ENCODE peak calls at places on chromosomes 11 and 22, in four cellular contexts. R is K562, U is tibial artery, Z is ovary. W is an unnamed sample. For H3K36me3 and H3K4me1, the result is how much of the 10 kb centered on the place peaks cover.

GRCh38 chr11:83819936-83820549 is 533.9 kb upstream of the CCDC90B start:
- DNase-seq in R (peak), U (no peak), Z (no peak), W (no peak)

GRCh38 chr11:1619449-1619848 is 2.5 kb downstream of the KRTAP5-4 start:
- DNase-seq in R (peak), Z (no peak), U (peak), W (no peak)

GRCh38 chr11:114215428-114215827 is 80.8 kb upstream of the NNMT start:
- DNase-seq in Z (no peak), R (peak), U (no peak), W (no peak)

GRCh38 chr11:12163181-12163841 is 52.9 kb downstream of the MICAL2 start:
- DNase-seq in R (no peak), U (peak), Z (peak), W (peak)

GRCh38 chr22:33819743-33820142 is 100.5 kb downstream of the LARGE1 start:
- DNase-seq in U (no peak), R (no peak), Z (no peak), W (no peak)

GRCh38 chr11:101870510-101870909 is 44.3 kb upstream of the CEP126 start:
- DNase-seq in Z (no peak), R (no peak), U (no peak), W (no peak)

GRCh38 chr22:48858121-48858520 is 969.6 kb downstream of the BRD1 start:
- DNase-seq in U (no peak), Z (no peak), R (no peak), W (peak)

GRCh38 chr11:70538641-70539359 is 140.5 kb downstream of the CTTN start:
- DNase-seq in R (no peak), Z (no peak), U (peak), W (peak)

GRCh38 chr11:33490842-33491370 is 209.7 kb downstream of the C11orf91 start:
- DNase-seq in Z (no peak), U (no peak), R (no peak), W (no peak)

GRCh38 chr22:23762866-23763578 is at the start of gene C22orf15:
- DNase-seq in U (no peak), Z (no peak), R (peak), W (no peak)

GRCh38 chr11:14905104-14906033 is 13.3 kb upstream of the CYP2R1 start:
- DNase-seq in U (peak), Z (peak), R (no peak), W (peak)

GRCh38 chr11:64239662-64240466 is 1.0 kb upstream of the FKBP2 start:
- DNase-seq in R (no peak), Z (no peak), U (no peak), W (peak)

GRCh38 chr11:111299111-111300026 is 1.0 kb downstream of the POU2AF3 start:
- DNase-seq in R (no peak), U (peak), Z (peak), W (peak)

GRCh38 chr11:17767301-17767885 is 32.8 kb downstream of the KCNC1 start:
- DNase-seq in Z (no peak), R (no peak), U (no peak), W (peak)

GRCh38 chr22:46580940-46581579 is 39.1 kb upstream of the GRAMD4 start:
- DNase-seq in Z (no peak), U (no peak), R (no peak), W (no peak)

GRCh38 chr11:12118940-12119339 is 8.6 kb downstream of the MICAL2 start:
- DNase-seq in U (no peak), Z (no peak), R (no peak), W (no peak)

GRCh38 chr11:1292644-1293618 is 16.5 kb downstream of the TOLLIP start:
- DNase-seq in R (no peak), U (peak), Z (peak), W (peak)

GRCh38 chr11:35163707-35164496 is 24.9 kb downstream of the CD44 start:
- DNase-seq in U (no peak), R (no peak), Z (no peak), W (no peak)

GRCh38 chr11:34839969-34840368 is 76.2 kb downstream of the APIP start:
- DNase-seq in U (no peak), R (no peak), Z (no peak), W (no peak)

GRCh38 chr11:68461284-68461861 is 821 bp downstream of the PPP6R3 start:
- DNase-seq in Z (no peak), U (no peak), R (peak), W (peak)

GRCh38 chr22:36350751-36351594 is 36.8 kb downstream of the MYH9 start:
- DNase-seq in R (no peak), U (peak), Z (peak), W (no peak)

GRCh38 chr22:49224243-49224642 is 603.4 kb downstream of the BRD1 start:
- DNase-seq in Z (no peak), U (no peak), R (no peak), W (no peak)

GRCh38 chr22:22619765-22620414 is 24.5 kb upstream of the GGTLC2 start:
- DNase-seq in Z (no peak), R (peak), U (no peak), W (no peak)

GRCh38 chr11:131723088-131723487 is 352.7 kb downstream of the NTM start:
- DNase-seq in R (no peak), Z (no peak), U (no peak), W (no peak)

GRCh38 chr22:45105281-45105700 is 58.4 kb upstream of the NUP50 start:
- DNase-seq in U (no peak), R (no peak), Z (no peak), W (no peak)

GRCh38 chr22:38397189-38398097 is 57.6 kb downstream of the KCNJ4 start:
- DNase-seq in U (peak), R (no peak), Z (peak), W (peak)

GRCh38 chr11:1310772-1311468 is 1.5 kb upstream of the TOLLIP start:
- DNase-seq in U (no peak), Z (no peak), R (no peak), W (no peak)

GRCh38 chr11:1650034-1650917 is 20.7 kb downstream of the KRTAP5-5 start:
- DNase-seq in Z (no peak), R (no peak), U (no peak), W (no peak)

GRCh38 chr22:24011735-24012068 is 598 bp downstream of the CABIN1 start:
- DNase-seq in Z (no peak), U (no peak), R (no peak), W (no peak)

GRCh38 chr11:128705124-128705920 is 11.4 kb downstream of the FLI1 start:
- DNase-seq in Z (no peak), R (no peak), U (no peak), W (no peak)
- H3K36me3 ChIP-seq in Z (under half), R (under half), U (under half), W (under half)

GRCh38 chr22:18152519-18152918 is 2.5 kb downstream of the USP18 start:
- DNase-seq in U (no peak), R (no peak), Z (no peak), W (peak)

GRCh38 chr22:18154821-18155390 is 4.9 kb downstream of the USP18 start:
- DNase-seq in R (no peak), U (no peak), Z (no peak), W (no peak)

GRCh38 chr22:18157714-18158028 is 7.7 kb downstream of the USP18 start:
- DNase-seq in Z (no peak), R (no peak), U (no peak), W (peak)

DNA sequence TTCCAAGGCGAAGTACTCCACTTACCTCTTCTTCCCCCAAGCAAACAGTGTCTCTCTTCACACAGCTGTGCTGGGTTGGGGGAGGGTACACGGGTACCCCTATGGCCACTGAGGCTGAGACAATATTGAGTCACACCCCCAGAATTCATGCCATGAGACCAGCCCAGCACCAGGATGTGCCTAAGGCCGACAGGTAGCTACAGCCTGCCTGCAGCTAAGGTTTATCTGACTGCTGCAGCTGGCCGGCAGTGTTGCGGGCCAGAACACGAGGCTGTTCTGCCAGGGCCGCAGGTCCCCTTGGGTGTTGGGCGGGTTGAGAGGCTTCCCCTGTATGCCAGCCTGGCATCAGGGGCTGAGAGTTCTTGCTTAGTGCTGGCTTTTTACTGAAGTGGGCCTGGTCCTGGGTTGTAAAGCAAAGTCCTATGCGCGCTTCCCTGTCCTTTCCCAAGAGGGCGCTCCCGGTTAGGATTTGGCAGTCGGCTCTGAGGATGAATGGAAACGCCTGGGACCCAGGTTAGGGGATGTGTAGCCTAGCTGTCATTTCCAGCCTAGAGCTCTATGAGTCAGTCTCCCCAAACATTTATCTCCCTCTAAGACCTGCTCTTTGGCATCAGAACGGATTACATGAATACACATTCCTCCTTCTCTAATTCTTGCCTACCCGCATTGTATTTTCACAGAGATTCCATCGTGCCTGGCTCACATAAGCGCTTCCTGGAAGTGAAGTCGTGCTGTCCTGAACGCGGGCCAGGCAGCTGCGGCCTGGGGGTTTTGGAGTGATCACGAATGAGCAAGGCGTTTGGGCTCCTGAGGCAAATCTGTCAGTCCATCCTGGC is 7.1 kb downstream of the USP18 start:
- DNase-seq in R (peak), Z (peak), U (peak), W (peak)
- H3K27ac ChIP-seq in R (no peak), Z (peak), U (peak), W (no peak)

DNA sequence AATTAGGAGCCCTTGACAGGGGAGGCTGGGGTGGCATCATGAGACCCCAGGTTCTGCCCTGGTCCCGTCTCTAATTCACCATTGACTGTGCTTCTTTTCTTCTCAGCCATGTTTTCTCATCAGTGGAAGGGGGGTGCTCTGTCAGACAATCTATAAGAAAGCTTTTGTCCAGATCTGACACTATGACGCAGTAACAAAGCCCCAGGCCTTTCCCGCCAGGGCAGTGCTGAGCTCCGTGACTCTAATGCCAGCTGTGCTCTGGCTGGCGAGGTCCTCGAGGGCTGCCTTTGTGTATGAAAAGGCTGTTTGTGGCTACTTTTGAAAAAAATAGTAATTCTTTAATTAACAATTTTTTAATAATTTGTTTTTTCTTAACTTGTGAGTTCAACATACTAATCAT is 3.2 kb downstream of the CD6 start:
- DNase-seq in U (no peak), Z (no peak), R (no peak), W (no peak)
- H3K4me1 ChIP-seq in U (under half), Z (under half), R (under half), W (under half)

DNA sequence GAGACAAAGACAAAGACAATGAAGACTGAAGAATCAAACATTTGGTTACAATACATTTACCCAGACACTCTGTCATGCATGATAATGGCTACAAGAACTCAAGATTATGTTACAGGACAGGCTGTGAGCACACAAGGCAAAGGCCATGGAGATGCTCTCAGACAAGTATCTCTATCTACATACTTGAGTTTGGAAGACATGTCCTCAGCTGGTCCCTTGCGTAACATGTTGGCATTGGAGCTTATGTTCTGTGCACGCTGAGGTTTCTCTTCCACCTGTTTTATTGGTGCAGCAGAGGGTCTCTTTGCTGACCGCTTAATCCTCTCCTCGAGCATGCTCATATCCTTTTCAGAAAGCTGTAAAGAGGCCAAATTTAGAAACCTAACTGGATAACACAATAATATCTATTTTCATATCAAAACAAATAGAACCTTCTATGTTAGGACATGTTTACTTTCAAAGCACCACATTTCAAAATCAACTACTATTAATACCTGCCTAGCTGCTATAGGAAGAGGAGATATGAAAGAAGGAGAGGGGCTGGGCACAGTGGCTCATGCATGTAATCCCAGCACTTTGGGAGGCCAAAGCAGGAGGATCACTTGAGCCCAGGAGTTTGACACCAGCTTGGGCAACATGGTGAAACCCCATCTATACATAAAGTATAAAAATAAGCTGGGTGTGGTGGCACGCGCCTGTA is 41.6 kb downstream of the F2 start:
- DNase-seq in R (no peak), Z (no peak), U (no peak), W (no peak)
- H3K36me3 ChIP-seq in R (half or more), Z (under half), U (half or more), W (half or more)

GRCh38 chr11:119721129-119722120 is 7.6 kb downstream of the NECTIN1 start:
- DNase-seq in R (peak), U (no peak), Z (no peak), W (no peak)
- H3K27ac ChIP-seq in R (no peak), U (no peak), Z (no peak), W (no peak)

GRCh38 chr11:92308366-92308765 is 83.7 kb downstream of the FAT3 start:
- DNase-seq in U (no peak), R (no peak), Z (no peak), W (no peak)

GRCh38 chr11:92311616-92312449 is 87.2 kb downstream of the FAT3 start:
- DNase-seq in U (no peak), Z (no peak), R (no peak), W (no peak)

GRCh38 chr11:92304271-92304670 is 79.7 kb downstream of the FAT3 start:
- DNase-seq in R (no peak), Z (no peak), U (no peak), W (no peak)

GRCh38 chr11:92302766-92303165 is 78.1 kb downstream of the FAT3 start:
- DNase-seq in Z (no peak), R (no peak), U (no peak), W (no peak)

GRCh38 chr11:92306966-92307504 is 82.4 kb downstream of the FAT3 start:
- DNase-seq in R (no peak), Z (no peak), U (no peak), W (no peak)
- H3K4me1 ChIP-seq in R (under half), Z (under half), U (under half), W (under half)

GRCh38 chr11:65392899-65393298 is 6.5 kb downstream of the FRMD8 start:
- DNase-seq in Z (no peak), R (no peak), U (no peak), W (no peak)

GRCh38 chr11:65392186-65392829 is 5.9 kb downstream of the FRMD8 start:
- DNase-seq in U (no peak), Z (no peak), R (no peak), W (no peak)

GRCh38 chr11:65390099-65390941 is 3.9 kb downstream of the FRMD8 start:
- DNase-seq in U (no peak), R (no peak), Z (no peak), W (peak)

GRCh38 chr11:65389294-65389980 is 3.0 kb downstream of the FRMD8 start:
- DNase-seq in U (no peak), Z (no peak), R (no peak), W (peak)

GRCh38 chr11:65391007-65391406 is 4.6 kb downstream of the FRMD8 start:
- DNase-seq in Z (no peak), R (no peak), U (no peak), W (no peak)
- H3K36me3 ChIP-seq in Z (under half), R (half or more), U (under half), W (under half)

DNA sequence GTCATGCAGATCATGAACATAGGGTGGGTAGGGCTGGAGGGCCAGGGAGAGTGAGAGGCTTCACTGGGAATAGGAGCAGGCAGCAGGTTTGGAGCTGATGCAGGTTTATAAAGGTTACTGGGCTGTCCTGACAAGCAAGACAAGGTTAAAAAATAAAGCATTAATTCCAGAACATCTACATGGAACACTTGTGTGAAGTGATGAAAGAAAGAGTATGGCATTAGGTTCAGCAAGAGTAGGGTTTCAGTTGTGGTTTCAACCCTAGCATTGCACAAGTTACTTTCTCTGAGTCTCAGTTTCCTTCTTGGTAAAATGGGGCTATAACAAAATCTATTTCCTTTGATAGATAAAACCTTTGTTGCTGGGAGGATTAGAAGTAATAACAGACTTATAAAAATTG is 114.6 kb upstream of the SESN3 start:
- DNase-seq in Z (no peak), U (no peak), R (no peak), W (no peak)
- H3K27ac ChIP-seq in Z (no peak), U (no peak), R (no peak), W (no peak)

W was measured in upper lobe of right lung.